ENCODE peak calls at places on chromosomes 4 and X, in six cellular contexts. M is memory B cell, J is left cardiac atrium, R is C1 segment of cervical spinal cord, I is SJSA1, U is HFF-Myc. W is an unnamed sample.

GRCh38 chrX:150155396-150156048 is 207.6 kb upstream of the MAMLD1 start:
- DNase-seq in M (no peak), I (peak), U (peak), R (no peak), J (peak), W (no peak)

GRCh38 chr4:107780665-107781064 is 44.1 kb upstream of the SGMS2 start:
- DNase-seq in J (no peak), U (no peak), R (no peak), M (no peak), I (no peak), W (no peak)

GRCh38 chr4:118331352-118331751 is 21.5 kb downstream of the PRSS12 start:
- DNase-seq in I (no peak), U (no peak), J (no peak), R (no peak), M (no peak), W (no peak)

GRCh38 chr4:1207603-1208265 is 35.4 kb upstream of the SPON2 start:
- DNase-seq in J (peak), U (no peak), R (peak), M (no peak), I (no peak), W (no peak)

GRCh38 chr4:110781944-110782343 is 159.1 kb upstream of the PITX2 start:
- DNase-seq in M (no peak), I (no peak), R (no peak), U (no peak), J (no peak), W (no peak)

GRCh38 chrX:10350991-10351390 is 194.2 kb downstream of the CLCN4 start:
- DNase-seq in M (no peak), U (peak), J (no peak), I (no peak), R (no peak), W (no peak)

GRCh38 chrX:84441143-84441542 is 61.1 kb downstream of the HDX start:
- DNase-seq in R (no peak), U (no peak), J (no peak), I (no peak), M (no peak), W (no peak)

GRCh38 chr4:53885668-53886067 is 178.7 kb downstream of the CHIC2 start:
- DNase-seq in U (no peak), M (no peak), I (no peak), R (no peak), J (peak), W (no peak)

GRCh38 chrX:119427024-119427794 is 28.1 kb downstream of the SLC25A43 start:
- DNase-seq in I (no peak), J (peak), R (peak), U (no peak), M (peak), W (no peak)

W was measured in CD8-positive, alpha-beta memory T cell.